ENCODE peak calls at places on chromosomes 6 and 20, in five cellular contexts. U is PC-9, C is GM04504, E is NCI-H524 treated with DMSO at 0.1 percent for 48 hours, D is Peyer's patch. O is an unnamed sample.

GRCh38 chr6:98498891-98499290 is 335.5 kb upstream of the POU3F2 start:
- DNase-seq in U (no peak), C (peak), E (no peak), D (no peak), O (no peak)

GRCh38 chr20:57896563-57896962 is 186.7 kb upstream of the PMEPA1 start:
- DNase-seq in U (no peak), C (no peak), E (no peak), D (peak), O (no peak)

GRCh38 chr6:14681699-14682487 is 564.0 kb upstream of the JARID2 start:
- DNase-seq in U (no peak), C (no peak), E (no peak), D (no peak), O (no peak)

GRCh38 chr6:2447318-2447717 is 201.9 kb upstream of the GMDS start:
- DNase-seq in U (no peak), C (no peak), E (no peak), D (no peak), O (no peak)

GRCh38 chr6:84249724-84250123 is 22.3 kb upstream of the CEP162 start:
- DNase-seq in U (no peak), C (no peak), E (no peak), D (no peak), O (no peak)

GRCh38 chr6:128410584-128410983 is 109.8 kb downstream of the PTPRK start:
- DNase-seq in U (no peak), C (no peak), E (no peak), D (no peak), O (no peak)

GRCh38 chr6:66664112-66664511 is 957.1 kb upstream of the EYS start:
- DNase-seq in U (no peak), C (no peak), E (no peak), D (no peak), O (no peak)

GRCh38 chr20:61640846-61641245 is 388.8 kb downstream of the CDH4 start:
- DNase-seq in U (no peak), C (no peak), E (no peak), D (no peak), O (no peak)